ENCODE peak calls at places on chromosomes 3 and 15, in seven cellular contexts. One of them, this sample, is unnamed.

GRCh38 chr15:58856090-58856489 is 77.4 kb downstream of the SLTM start:
- DNase-seq in aorta: no peak
- DNase-seq in cardiac muscle cell: no peak
- DNase-seq in H54: no peak
- DNase-seq in T-helper 1 cell: no peak
- DNase-seq in NCI-H1048: no peak
- DNase-seq in PC-3: peak
- DNase-seq in this sample: no peak

GRCh38 chr3:142735462-142735861 is 11.6 kb downstream of the TRPC1 start:
- DNase-seq in aorta: no peak
- DNase-seq in cardiac muscle cell: no peak
- DNase-seq in H54: no peak
- DNase-seq in T-helper 1 cell: no peak
- DNase-seq in NCI-H1048: no peak
- DNase-seq in PC-3: no peak
- DNase-seq in this sample: no peak

GRCh38 chr15:63896336-63897115 is 62.8 kb upstream of the HERC1 start:
- DNase-seq in aorta: no peak
- DNase-seq in cardiac muscle cell: peak
- DNase-seq in H54: peak
- DNase-seq in T-helper 1 cell: no peak
- DNase-seq in NCI-H1048: no peak
- DNase-seq in PC-3: peak
- DNase-seq in this sample: no peak

GRCh38 chr3:62567097-62568021 is 194.0 kb upstream of the FEZF2 start:
- DNase-seq in aorta: no peak
- DNase-seq in cardiac muscle cell: peak
- DNase-seq in H54: peak
- DNase-seq in T-helper 1 cell: no peak
- DNase-seq in NCI-H1048: no peak
- DNase-seq in PC-3: no peak
- DNase-seq in this sample: no peak

GRCh38 chr15:51336011-51336410 is 2.4 kb downstream of the CYP19A1 start:
- DNase-seq in aorta: no peak
- DNase-seq in cardiac muscle cell: no peak
- DNase-seq in H54: no peak
- DNase-seq in T-helper 1 cell: no peak
- DNase-seq in NCI-H1048: no peak
- DNase-seq in PC-3: no peak
- DNase-seq in this sample: no peak

GRCh38 chr15:56835598-56836275 is 82.7 kb upstream of the TCF12 start:
- DNase-seq in aorta: no peak
- DNase-seq in cardiac muscle cell: no peak
- DNase-seq in H54: no peak
- DNase-seq in T-helper 1 cell: no peak
- DNase-seq in NCI-H1048: no peak
- DNase-seq in PC-3: no peak
- DNase-seq in this sample: no peak

GRCh38 chr3:140927279-140927678 is 14.4 kb upstream of the SLC25A36 start:
- DNase-seq in aorta: no peak
- DNase-seq in cardiac muscle cell: no peak
- DNase-seq in H54: no peak
- DNase-seq in T-helper 1 cell: no peak
- DNase-seq in NCI-H1048: no peak
- DNase-seq in PC-3: no peak
- DNase-seq in this sample: no peak

GRCh38 chr15:37783290-37783689 is 151.2 kb upstream of the TMCO5A start:
- DNase-seq in aorta: no peak
- DNase-seq in cardiac muscle cell: no peak
- DNase-seq in H54: no peak
- DNase-seq in T-helper 1 cell: no peak
- DNase-seq in NCI-H1048: no peak
- DNase-seq in PC-3: no peak
- DNase-seq in this sample: no peak

GRCh38 chr3:149764302-149764701 is 12.0 kb upstream of the COMMD2 start:
- DNase-seq in aorta: no peak
- DNase-seq in cardiac muscle cell: no peak
- DNase-seq in H54: no peak
- DNase-seq in T-helper 1 cell: no peak
- DNase-seq in NCI-H1048: no peak
- DNase-seq in PC-3: no peak
- DNase-seq in this sample: no peak

GRCh38 chr3:188749010-188749617 is 422.7 kb upstream of the TPRG1 start:
- DNase-seq in aorta: no peak
- DNase-seq in cardiac muscle cell: peak
- DNase-seq in H54: peak
- DNase-seq in T-helper 1 cell: peak
- DNase-seq in NCI-H1048: no peak
- DNase-seq in PC-3: peak
- DNase-seq in this sample: peak

GRCh38 chr3:157354722-157355121 is 81.9 kb upstream of the PTX3 start:
- DNase-seq in aorta: no peak
- DNase-seq in cardiac muscle cell: peak
- DNase-seq in H54: no peak
- DNase-seq in T-helper 1 cell: no peak
- DNase-seq in NCI-H1048: no peak
- DNase-seq in PC-3: peak
- DNase-seq in this sample: no peak

GRCh38 chr3:53420831-53421230 is 73.5 kb upstream of the DCP1A start:
- DNase-seq in aorta: no peak
- DNase-seq in cardiac muscle cell: no peak
- DNase-seq in H54: no peak
- DNase-seq in T-helper 1 cell: no peak
- DNase-seq in NCI-H1048: no peak
- DNase-seq in PC-3: no peak
- DNase-seq in this sample: no peak

GRCh38 chr3:58588030-58588614 is 10.9 kb upstream of the FAM107A start:
- DNase-seq in aorta: no peak
- DNase-seq in cardiac muscle cell: peak
- DNase-seq in H54: peak
- DNase-seq in T-helper 1 cell: no peak
- DNase-seq in NCI-H1048: no peak
- DNase-seq in PC-3: peak
- DNase-seq in this sample: no peak

GRCh38 chr15:62896969-62897486 is 145.5 kb upstream of the TPM1 start:
- DNase-seq in aorta: peak
- DNase-seq in cardiac muscle cell: peak
- DNase-seq in H54: peak
- DNase-seq in T-helper 1 cell: no peak
- DNase-seq in NCI-H1048: peak
- DNase-seq in PC-3: peak
- DNase-seq in this sample: no peak

GRCh38 chr15:40630313-40630712 is 36.3 kb downstream of the KNL1 start:
- DNase-seq in aorta: no peak
- DNase-seq in cardiac muscle cell: no peak
- DNase-seq in H54: no peak
- DNase-seq in T-helper 1 cell: no peak
- DNase-seq in NCI-H1048: no peak
- DNase-seq in PC-3: no peak
- DNase-seq in this sample: no peak

GRCh38 chr15:79978694-79979519 is 7.9 kb upstream of the BCL2A1 start:
- DNase-seq in aorta: no peak
- DNase-seq in cardiac muscle cell: peak
- DNase-seq in H54: no peak
- DNase-seq in T-helper 1 cell: no peak
- DNase-seq in NCI-H1048: no peak
- DNase-seq in PC-3: no peak
- DNase-seq in this sample: no peak

GRCh38 chr3:94522488-94522887 is 459.6 kb downstream of the NSUN3 start:
- DNase-seq in aorta: no peak
- DNase-seq in cardiac muscle cell: peak
- DNase-seq in H54: no peak
- DNase-seq in T-helper 1 cell: no peak
- DNase-seq in NCI-H1048: no peak
- DNase-seq in PC-3: peak
- DNase-seq in this sample: no peak

GRCh38 chr3:13114811-13115615 is 41.8 kb upstream of the IQSEC1 start:
- DNase-seq in aorta: peak
- DNase-seq in cardiac muscle cell: no peak
- DNase-seq in H54: no peak
- DNase-seq in T-helper 1 cell: no peak
- DNase-seq in NCI-H1048: no peak
- DNase-seq in PC-3: no peak
- DNase-seq in this sample: no peak

GRCh38 chr15:35540031-35540430 is 5.9 kb downstream of the DPH6 start:
- DNase-seq in aorta: no peak
- DNase-seq in cardiac muscle cell: no peak
- DNase-seq in H54: no peak
- DNase-seq in T-helper 1 cell: no peak
- DNase-seq in NCI-H1048: no peak
- DNase-seq in PC-3: no peak
- DNase-seq in this sample: no peak

GRCh38 chr3:22960326-22960984 is 242.7 kb upstream of the UBE2E2 start:
- DNase-seq in aorta: no peak
- DNase-seq in cardiac muscle cell: peak
- DNase-seq in H54: peak
- DNase-seq in T-helper 1 cell: no peak
- DNase-seq in NCI-H1048: no peak
- DNase-seq in PC-3: peak
- DNase-seq in this sample: no peak

GRCh38 chr15:80121546-80121945 is 31.3 kb upstream of the FAH start:
- DNase-seq in aorta: no peak
- DNase-seq in cardiac muscle cell: peak
- DNase-seq in H54: no peak
- DNase-seq in T-helper 1 cell: no peak
- DNase-seq in NCI-H1048: no peak
- DNase-seq in PC-3: peak
- DNase-seq in this sample: no peak

GRCh38 chr3:103818800-103819199 is 1384.0 kb downstream of the ZPLD1 start:
- DNase-seq in aorta: no peak
- DNase-seq in cardiac muscle cell: no peak
- DNase-seq in H54: no peak
- DNase-seq in T-helper 1 cell: no peak
- DNase-seq in NCI-H1048: no peak
- DNase-seq in PC-3: no peak
- DNase-seq in this sample: no peak

GRCh38 chr3:113242091-113242581 is 30.8 kb downstream of the BOC start:
- DNase-seq in aorta: no peak
- DNase-seq in cardiac muscle cell: no peak
- DNase-seq in H54: no peak
- DNase-seq in T-helper 1 cell: no peak
- DNase-seq in NCI-H1048: no peak
- DNase-seq in PC-3: no peak
- DNase-seq in this sample: no peak

GRCh38 chr15:78626611-78627010 is 5.8 kb upstream of the CHRNA3 start:
- DNase-seq in aorta: no peak
- DNase-seq in cardiac muscle cell: no peak
- DNase-seq in H54: no peak
- DNase-seq in T-helper 1 cell: no peak
- DNase-seq in NCI-H1048: no peak
- DNase-seq in PC-3: no peak
- DNase-seq in this sample: no peak

GRCh38 chr15:38406451-38406850 is 47.5 kb upstream of the FAM98B start:
- DNase-seq in aorta: no peak
- DNase-seq in cardiac muscle cell: no peak
- DNase-seq in H54: no peak
- DNase-seq in T-helper 1 cell: no peak
- DNase-seq in NCI-H1048: no peak
- DNase-seq in PC-3: no peak
- DNase-seq in this sample: no peak

GRCh38 chr3:196531418-196531817 is 16.3 kb upstream of the SMCO1 start:
- DNase-seq in aorta: no peak
- DNase-seq in cardiac muscle cell: no peak
- DNase-seq in H54: no peak
- DNase-seq in T-helper 1 cell: no peak
- DNase-seq in NCI-H1048: no peak
- DNase-seq in PC-3: peak
- DNase-seq in this sample: no peak

GRCh38 chr3:23480324-23480704 is 277.2 kb downstream of the UBE2E2 start:
- DNase-seq in aorta: no peak
- DNase-seq in cardiac muscle cell: no peak
- DNase-seq in H54: no peak
- DNase-seq in T-helper 1 cell: no peak
- DNase-seq in NCI-H1048: no peak
- DNase-seq in PC-3: no peak
- DNase-seq in this sample: no peak

This sample was measured in activated T-helper 9 cell treated with anti-CD3 and anti-CD28 coated beads, Interleukin-2, amount 50 U/mL, for 16 hours.